ENCODE peak calls at places on chromosomes 16 and 17, in five cellular contexts. Z, X, Y, T and B are unnamed samples.

GRCh38 chr16:3121843-3122467 is 9.6 kb downstream of the ZNF205 start:
- DNase-seq in Z (no peak), X (no peak), Y (no peak), T (no peak), B (no peak)

GRCh38 chr17:4796550-4796915 is 569 bp downstream of the PSMB6 start:
- DNase-seq in Z (peak), X (peak), Y (no peak), T (peak), B (no peak)

GRCh38 chr17:17503566-17504130 is 7.5 kb upstream of the RASD1 start:
- DNase-seq in Z (no peak), X (no peak), Y (no peak), T (no peak), B (no peak)

GRCh38 chr17:58402047-58402446 is 15.3 kb downstream of the RNF43 start:
- DNase-seq in Z (no peak), X (no peak), Y (no peak), T (peak), B (no peak)

GRCh38 chr16:57999971-58000705 is at the start of gene ZNF319:
- DNase-seq in Z (no peak), X (peak), Y (no peak), T (peak), B (peak)

GRCh38 chr16:20388854-20389253 is 15.7 kb downstream of the PDILT start:
- DNase-seq in Z (no peak), X (no peak), Y (no peak), T (no peak), B (no peak)

GRCh38 chr17:57104461-57105175 is 19.6 kb downstream of the AKAP1 start:
- DNase-seq in Z (no peak), X (no peak), Y (no peak), T (peak), B (no peak)

GRCh38 chr16:56801762-56802161 is 63.2 kb upstream of the SLC12A3 start:
- DNase-seq in Z (no peak), X (no peak), Y (no peak), T (no peak), B (no peak)

GRCh38 chr16:13645525-13645924 is 274.4 kb upstream of the ERCC4 start:
- DNase-seq in Z (no peak), X (no peak), Y (no peak), T (no peak), B (no peak)

GRCh38 chr17:5585814-5586558 is 1.7 kb upstream of the NLRP1 start:
- DNase-seq in Z (no peak), X (no peak), Y (no peak), T (peak), B (no peak)

GRCh38 chr17:28712037-28712704 is 483 bp upstream of the PROCA1 start:
- DNase-seq in Z (peak), X (peak), Y (no peak), T (no peak), B (peak)

GRCh38 chr17:63405741-63406261 is 40.3 kb downstream of the CYB561 start:
- DNase-seq in Z (peak), X (peak), Y (peak), T (peak), B (peak)

GRCh38 chr17:6514371-6514770 is 42.0 kb downstream of the PITPNM3 start:
- DNase-seq in Z (no peak), X (no peak), Y (no peak), T (no peak), B (no peak)

GRCh38 chr16:48317614-48318013 is 67.6 kb downstream of the SIAH1 start:
- DNase-seq in Z (no peak), X (peak), Y (no peak), T (peak), B (no peak)

GRCh38 chr16:89623511-89624232 is 10.2 kb downstream of the DPEP1 start:
- DNase-seq in Z (no peak), X (no peak), Y (no peak), T (no peak), B (no peak)

GRCh38 chr16:30533748-30534367 is 800 bp downstream of the ZNF747 start:
- DNase-seq in Z (no peak), X (no peak), Y (no peak), T (no peak), B (peak)

GRCh38 chr16:23941963-23942564 is 106.3 kb downstream of the PRKCB start:
- DNase-seq in Z (no peak), X (no peak), Y (no peak), T (no peak), B (no peak)

GRCh38 chr16:28313587-28313986 is 21.3 kb downstream of the SBK1 start:
- DNase-seq in Z (no peak), X (no peak), Y (no peak), T (no peak), B (no peak)

GRCh38 chr17:5380491-5381135 is 38.8 kb downstream of the NUP88 start:
- DNase-seq in Z (no peak), X (no peak), Y (no peak), T (no peak), B (no peak)

GRCh38 chr17:35709874-35710273 is 21.6 kb upstream of the RASL10B start:
- DNase-seq in Z (no peak), X (no peak), Y (no peak), T (no peak), B (no peak)

GRCh38 chr17:3875317-3875716 is 17.5 kb downstream of the CAMKK1 start:
- DNase-seq in Z (no peak), X (no peak), Y (no peak), T (no peak), B (no peak)

GRCh38 chr17:66523378-66524174 is 221.2 kb downstream of the PRKCA start:
- DNase-seq in Z (peak), X (no peak), Y (no peak), T (peak), B (no peak)

GRCh38 chr17:65398036-65398787 is 163.2 kb downstream of the AXIN2 start:
- DNase-seq in Z (no peak), X (no peak), Y (no peak), T (peak), B (no peak)

GRCh38 chr16:66927918-66928649 is 2.7 kb upstream of the RRAD start:
- DNase-seq in Z (no peak), X (no peak), Y (peak), T (peak), B (no peak)

GRCh38 chr16:66521951-66522771 is 27.8 kb downstream of the TK2 start:
- DNase-seq in Z (peak), X (peak), Y (peak), T (peak), B (peak)

GRCh38 chr16:17305694-17306093 is 165.1 kb downstream of the XYLT1 start:
- DNase-seq in Z (no peak), X (no peak), Y (no peak), T (no peak), B (no peak)

GRCh38 chr17:62720126-62720850 is 87.8 kb downstream of the MARCHF10 start:
- DNase-seq in Z (no peak), X (peak), Y (no peak), T (peak), B (no peak)

GRCh38 chr17:82881900-82882714 is 42.3 kb upstream of the ZNF750 start:
- DNase-seq in Z (peak), X (no peak), Y (no peak), T (no peak), B (no peak)

GRCh38 chr17:19370493-19370960 is 7.8 kb upstream of the MAPK7 start:
- DNase-seq in Z (no peak), X (no peak), Y (no peak), T (no peak), B (no peak)

GRCh38 chr16:64507240-64508024 is 614.4 kb downstream of the CDH11 start:
- DNase-seq in Z (no peak), X (no peak), Y (no peak), T (no peak), B (no peak)

GRCh38 chr17:57521606-57522435 is 223.3 kb downstream of the CCDC182 start:
- DNase-seq in Z (no peak), X (no peak), Y (no peak), T (no peak), B (no peak)

GRCh38 chr16:66290431-66290830 is 76.1 kb upstream of the CDH5 start:
- DNase-seq in Z (no peak), X (no peak), Y (no peak), T (no peak), B (no peak)

GRCh38 chr17:19409066-19409465 is 2.0 kb upstream of the RNF112 start:
- DNase-seq in Z (no peak), X (no peak), Y (no peak), T (no peak), B (no peak)

GRCh38 chr17:63641678-63642077 is 19.5 kb downstream of the MAP3K3 start:
- DNase-seq in Z (no peak), X (no peak), Y (no peak), T (no peak), B (no peak)

GRCh38 chr17:292531-293382 is 59.9 kb downstream of the RPH3AL start:
- DNase-seq in Z (no peak), X (no peak), Y (no peak), T (no peak), B (no peak)

GRCh38 chr16:31519746-31520145 is 8.0 kb upstream of the AHSP start:
- DNase-seq in Z (no peak), X (no peak), Y (no peak), T (no peak), B (no peak)

GRCh38 chr17:44269118-44269794 is 1.3 kb upstream of the SLC4A1 start:
- DNase-seq in Z (no peak), X (peak), Y (no peak), T (no peak), B (no peak)

GRCh38 chr16:66273644-66274334 is 92.7 kb upstream of the CDH5 start:
- DNase-seq in Z (peak), X (no peak), Y (no peak), T (peak), B (no peak)

GRCh38 chr17:12974319-12974661 is 43.5 kb downstream of the ELAC2 start:
- DNase-seq in Z (no peak), X (no peak), Y (no peak), T (peak), B (no peak)
- H3K4me2 ChIP-seq in Z (peak), X (no peak), Y (peak), T (peak), B (no peak)

GRCh38 chr16:71666928-71667707 is 41.1 kb downstream of the MARVELD3 start:
- DNase-seq in Z (peak), X (no peak), Y (no peak), T (no peak), B (no peak)
- H3K4me2 ChIP-seq in Z (peak), X (no peak), Y (no peak), T (no peak), B (no peak)

GRCh38 chr17:78592991-78593329 is 15.8 kb upstream of the DNAH17 start:
- DNase-seq in Z (no peak), X (no peak), Y (no peak), T (no peak), B (no peak)
- H3K4me2 ChIP-seq in Z (peak), X (no peak), Y (no peak), T (no peak), B (no peak)

DNA sequence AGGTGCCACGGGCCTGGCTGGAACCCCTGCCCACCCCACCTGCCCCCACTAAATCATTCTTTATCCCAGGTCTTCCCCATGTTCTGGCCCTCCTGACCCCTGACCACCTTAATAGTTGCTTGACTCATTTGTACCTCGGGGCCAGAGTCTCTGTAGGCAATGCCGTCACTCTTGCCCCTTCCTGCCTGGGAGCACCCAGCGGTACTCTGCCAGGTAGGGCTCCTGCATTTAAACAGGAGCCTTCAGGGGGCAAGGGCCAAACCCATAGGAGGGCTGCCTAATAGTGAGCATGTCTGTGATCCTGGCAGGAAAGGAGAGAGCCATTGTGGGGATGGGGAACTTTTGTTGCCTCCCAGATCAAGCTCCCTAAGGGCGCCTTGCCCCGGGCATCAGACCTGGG is 8.8 kb upstream of the ITGA3 start:
- DNase-seq in Z (no peak), X (no peak), Y (no peak), T (no peak), B (no peak)
- H3K4me2 ChIP-seq in Z (no peak), X (no peak), Y (peak), T (peak), B (no peak)

DNA sequence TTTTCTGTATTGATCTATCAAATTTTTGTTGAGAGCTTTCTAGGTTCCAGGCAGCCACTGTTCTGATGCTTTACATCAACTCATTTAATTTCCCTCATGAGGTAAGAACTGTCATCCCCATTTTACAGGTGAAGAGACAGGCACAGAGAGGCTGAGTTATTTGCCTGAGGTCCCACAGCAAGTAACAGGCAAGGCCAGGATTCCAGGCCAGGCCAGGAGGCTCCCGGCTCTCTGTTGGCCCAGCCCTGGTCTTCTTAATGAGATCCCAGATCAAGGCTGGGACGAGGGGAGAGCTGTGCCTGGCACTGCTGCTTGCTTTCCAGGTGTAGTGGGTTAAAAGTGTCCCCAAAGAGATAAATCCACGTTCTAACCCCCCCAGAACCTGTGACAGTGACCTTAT is 22.4 kb upstream of the RMI2 start:
- DNase-seq in Z (no peak), X (no peak), Y (no peak), T (no peak), B (no peak)
- H3K4me2 ChIP-seq in Z (no peak), X (no peak), Y (no peak), T (no peak), B (no peak)